ENCODE peak calls at places on chromosomes 7 and 10, in six cellular contexts. Y is K562, P is HCT116, F is H1, Z is HepG2, H is NT2/D1. U is an unnamed sample.

GRCh38 chr7:78607099-78607498 is 808.5 kb downstream of the PHTF2 start:
- DNase-seq in H (peak; percentile 25), Y (no peak), P (no peak), Z (no peak), F (peak; percentile 59), U (no peak)

GRCh38 chr7:133115596-133115995 is 33.7 kb upstream of the CHCHD3 start:
- DNase-seq in Z (no peak), Y (no peak), H (no peak), F (no peak), P (no peak), U (no peak)

GRCh38 chr10:86359111-86359510 is 7.5 kb downstream of the GRID1 start:
- DNase-seq in F (no peak), P (no peak), Z (no peak), H (no peak), Y (no peak), U (no peak)

GRCh38 chr7:101739757-101740398 is 77.5 kb upstream of the CUX1 start:
- DNase-seq in F (no peak), Y (no peak), H (no peak), Z (no peak), P (no peak), U (no peak)

GRCh38 chr10:99008106-99008505 is 227.5 kb downstream of the HPSE2 start:
- DNase-seq in H (no peak), Y (no peak), F (no peak), P (no peak), Z (no peak), U (no peak)

GRCh38 chr10:105542401-105542800 is 901.3 kb downstream of the SORCS3 start:
- DNase-seq in Y (no peak), H (no peak), Z (no peak), F (no peak), P (no peak), U (no peak)

GRCh38 chr7:41685684-41686083 is 17.2 kb downstream of the INHBA start:
- DNase-seq in Y (no peak), Z (no peak), P (no peak), F (no peak), H (no peak), U (no peak)

GRCh38 chr7:137789215-137789899 is 57.4 kb downstream of the DGKI start:
- DNase-seq in F (no peak), Z (no peak), P (no peak), H (no peak), Y (no peak), U (no peak)

GRCh38 chr10:21518629-21519321 is 6.7 kb downstream of the SKIDA1 start:
- DNase-seq in Y (no peak), H (no peak), Z (no peak), F (no peak), P (no peak), U (no peak)

GRCh38 chr7:74344128-74344496 is 54.9 kb downstream of the CLIP2 start:
- DNase-seq in Z (no peak), Y (no peak), F (no peak), P (no peak), H (no peak), U (no peak)

GRCh38 chr10:23439452-23439919 is 611 bp downstream of the OTUD1 start:
- DNase-seq in Z (no peak), F (no peak), Y (peak; percentile 41), H (no peak), P (no peak), U (no peak)

GRCh38 chr10:131427901-131428300 is 116.4 kb upstream of the TCERG1L start:
- DNase-seq in H (no peak), Y (no peak), P (no peak), F (no peak), Z (no peak), U (no peak)

GRCh38 chr7:24035653-24036414 is 248.2 kb upstream of the NPY start:
- DNase-seq in P (no peak), H (no peak), Z (no peak), F (no peak), Y (no peak), U (no peak)

GRCh38 chr10:73646598-73647041 is 5.3 kb upstream of the MYOZ1 start:
- DNase-seq in Z (no peak), P (no peak), Y (no peak), F (peak; percentile 63), H (no peak), U (no peak)

GRCh38 chr10:120581496-120581895 is 124.5 kb downstream of the PLPP4 start:
- DNase-seq in F (no peak), H (no peak), Z (no peak), Y (peak; percentile 9), P (peak; percentile 12), U (no peak)

GRCh38 chr7:91193141-91193540 is 71.1 kb upstream of the FZD1 start:
- DNase-seq in Z (no peak), P (no peak), H (no peak), F (no peak), Y (no peak), U (no peak)

GRCh38 chr10:89118091-89118490 is 89.0 kb downstream of the CH25H start:
- DNase-seq in Y (no peak), H (no peak), Z (no peak), F (no peak), P (peak; percentile 47), U (no peak)

GRCh38 chr7:73703985-73704639 is 15.4 kb downstream of the STX1A start:
- DNase-seq in Y (peak; percentile 95), H (no peak), P (no peak), F (peak; percentile 81), Z (no peak), U (no peak)

GRCh38 chr10:112687647-112688046 is 240.6 kb downstream of the VTI1A start:
- DNase-seq in Z (no peak), P (no peak), F (no peak), H (no peak), Y (no peak), U (no peak)

GRCh38 chr7:105580022-105580740 is 1.1 kb downstream of the EFCAB10 start:
- DNase-seq in Z (no peak), P (peak; percentile 51), Y (no peak), F (no peak), H (no peak), U (no peak)

GRCh38 chr10:101843032-101843991 is at the start of gene KCNIP2:
- DNase-seq in F (peak; percentile 90), Z (no peak), H (peak; percentile 47), Y (peak; percentile 1), P (no peak), U (no peak)
- TF ChIP-seq ZNF274 in F (no peak), Z (no peak), H (no peak), Y (no peak), P (no peak), U (no peak)

DNA sequence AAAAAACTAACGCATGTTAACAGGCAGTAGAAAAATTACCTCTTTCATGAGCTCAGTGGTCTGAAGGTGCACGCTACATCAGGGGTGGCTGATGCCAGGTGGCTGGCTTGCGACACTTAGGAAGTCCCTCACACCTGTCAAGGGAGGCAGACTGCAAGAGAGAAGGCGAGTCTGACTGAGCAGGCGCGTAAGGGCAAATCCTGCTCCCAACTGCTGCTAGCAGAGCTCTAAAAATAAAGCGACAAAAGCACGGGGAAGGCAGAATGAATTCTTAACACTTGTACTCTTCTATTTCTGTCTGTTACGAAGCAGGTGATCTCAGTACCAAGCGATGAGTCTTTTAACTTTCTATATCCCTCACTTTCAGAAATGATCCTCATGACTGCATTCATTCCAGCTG is 33.1 kb downstream of the CACNA2D1 start:
- DNase-seq in P (no peak), H (no peak), Z (no peak), F (no peak), Y (no peak), U (no peak)
- TF ChIP-seq ZNF274 in P (no peak), H (no peak), Z (no peak), F (no peak), Y (no peak), U (no peak)

DNA sequence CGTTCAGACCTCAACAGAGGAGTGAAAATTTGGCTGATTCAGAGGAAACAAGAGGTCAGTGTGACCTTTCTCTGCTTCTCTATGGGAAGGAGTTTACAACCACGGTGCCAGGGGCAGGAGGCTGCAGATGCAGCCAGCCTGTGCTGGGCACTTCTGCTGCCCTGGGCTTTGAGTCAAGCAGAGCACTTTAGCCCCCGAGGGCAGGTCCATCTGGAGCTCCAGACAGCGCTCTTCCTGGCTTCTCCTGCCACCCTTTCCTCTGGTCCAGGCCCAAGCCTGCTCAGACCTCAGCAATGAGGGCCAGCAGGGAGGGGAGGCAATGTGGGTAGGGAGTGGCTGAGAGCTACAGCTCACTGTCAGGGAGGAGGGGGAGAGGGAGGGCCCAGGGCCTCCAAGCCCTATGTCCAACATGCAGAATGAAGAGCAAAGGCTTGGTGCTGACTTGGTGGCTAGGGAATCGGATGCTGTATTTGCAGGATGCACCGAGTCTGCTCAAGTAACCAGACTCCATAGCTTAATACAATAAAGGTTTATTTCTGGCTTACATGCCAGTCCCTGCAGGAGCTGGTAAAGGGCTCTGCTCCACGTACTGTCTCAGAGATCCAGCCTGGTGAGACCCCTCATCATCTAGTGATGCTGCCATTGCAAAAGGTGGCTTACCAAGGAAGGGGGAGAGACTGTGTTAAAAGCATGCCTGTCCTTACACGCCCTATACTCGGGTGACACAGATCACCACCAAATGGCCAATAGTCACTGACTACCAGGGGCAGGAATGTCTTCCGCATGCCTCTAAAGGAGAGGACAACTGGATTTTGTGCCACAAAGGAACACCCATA is 481.6 kb downstream of the RPS24 start:
- DNase-seq in H (no peak), P (no peak), Z (no peak), Y (no peak), F (peak; percentile 32), U (no peak)
- TF ChIP-seq ZNF274 in H (no peak), P (no peak), Z (no peak), Y (no peak), F (no peak), U (no peak)

GRCh38 chr10:57890691-57891090 is 377.0 kb downstream of the IPMK start:
- DNase-seq in Y (no peak), F (no peak), Z (no peak), P (no peak), H (no peak), U (no peak)
- TF ChIP-seq ZNF274 in Y (no peak), F (no peak), Z (no peak), P (no peak), H (no peak), U (no peak)

GRCh38 chr7:112554591-112554990 is 73.8 kb downstream of the LSMEM1 start:
- DNase-seq in H (no peak), F (no peak), Z (no peak), Y (no peak), P (no peak), U (no peak)

GRCh38 chr7:112556633-112557032 is 75.8 kb downstream of the LSMEM1 start:
- DNase-seq in H (no peak), F (no peak), Y (no peak), Z (no peak), P (no peak), U (peak; percentile 20)
- TF ChIP-seq ZNF274 in H (no peak), F (no peak), Y (no peak), Z (no peak), P (no peak), U (no peak)

GRCh38 chr10:6273351-6273750 is 70.6 kb downstream of the PFKFB3 start:
- DNase-seq in F (no peak), P (no peak), Y (no peak), H (no peak), Z (no peak), U (no peak)
- TF ChIP-seq ZNF274 in F (no peak), P (no peak), Y (no peak), H (no peak), Z (no peak), U (no peak)

GRCh38 chr7:63521-64021 is 128.8 kb upstream of the FAM20C start:
- DNase-seq in P (no peak), Z (no peak), Y (no peak), F (no peak), H (no peak), U (no peak)
- TF ChIP-seq ZNF274 in P (no peak), Z (no peak), Y (no peak), F (no peak), H (no peak), U (no peak)